ENCODE peak calls at places on chromosomes 13 and 19, in eight cellular contexts. Z is tibial nerve; V is stimulated activated CD8-positive, alpha-beta memory T cell treated with anti-CD3 and anti-CD28 coated beads, Interleukin-12 subunit alpha, Interleukin-12 subunit beta, amount 100 ng/mL, for 4 hours; M is HEK293T; S is naive thymus-derived CD8-positive, alpha-beta T cell; B is activated B cell treated with CpG ODN at 0.5 μM for 24 hours; F is H7; R is COR-L47. W is an unnamed sample.

GRCh38 chr13:66640231-66640630 is 589.9 kb downstream of the PCDH9 start:
- DNase-seq in V (no peak), F (no peak), B (no peak), S (no peak), R (no peak), Z (no peak), M (no peak), W (no peak)

GRCh38 chr19:50678323-50678722 is 29.1 kb downstream of the C19orf81 start:
- DNase-seq in B (no peak), M (no peak), Z (no peak), F (no peak), S (no peak), R (no peak), V (no peak), W (no peak)

GRCh38 chr13:24997367-24997967 is 98.5 kb upstream of the PABPC3 start:
- DNase-seq in Z (no peak), F (peak; percentile 47), V (no peak), B (no peak), S (peak; percentile 30), M (peak; percentile 5), R (peak; percentile 13), W (no peak)

GRCh38 chr19:21498651-21499050 is 6.8 kb upstream of the ZNF429 start:
- DNase-seq in S (no peak), M (no peak), F (no peak), Z (no peak), V (no peak), R (no peak), B (no peak), W (no peak)

GRCh38 chr19:56567274-56568120 is at the start of gene ZNF470:
- DNase-seq in V (peak; percentile 77), S (peak; percentile 84), B (peak; percentile 86), M (peak; percentile 89), F (peak; percentile 94), R (peak; percentile 51), Z (peak; percentile 88), W (peak; percentile 89)

GRCh38 chr19:18390075-18390909 is 4.3 kb downstream of the GDF15 start:
- DNase-seq in F (peak; percentile 23), M (no peak), V (no peak), B (no peak), R (no peak), Z (no peak), S (no peak), W (no peak)

GRCh38 chr13:48492123-48493075 is 40.5 kb downstream of the RCBTB2 start:
- DNase-seq in V (peak; percentile 55), F (no peak), B (peak; percentile 60), Z (peak; percentile 27), S (peak; percentile 76), R (no peak), M (no peak), W (no peak)

GRCh38 chr19:38739440-38740251 is 4.6 kb downstream of the CAPN12 start:
- DNase-seq in M (no peak), V (no peak), Z (no peak), R (no peak), S (no peak), F (peak; percentile 26), B (no peak), W (no peak)

GRCh38 chr19:50327013-50327412 is 2.2 kb downstream of the KCNC3 start:
- DNase-seq in Z (no peak), V (no peak), R (no peak), M (no peak), S (no peak), F (peak; percentile 19), B (no peak), W (no peak)